ENCODE peak calls at places on chromosomes 7 and 10, in seven cellular contexts. B is effector memory CD8-positive, alpha-beta T cell; Q is NCI-H2029; M is amniotic stem cell; Z is foreskin fibroblast; A is SW480; D is substantia nigra. P is an unnamed sample.

GRCh38 chr10:131144711-131145375 is 166.7 kb downstream of the TCERG1L start:
- DNase-seq in B (no peak), Q (no peak), M (no peak), Z (no peak), A (no peak), D (no peak), P (no peak)

GRCh38 chr7:131157530-131158243 is 170.0 kb upstream of the MKLN1 start:
- DNase-seq in B (no peak), Q (no peak), M (no peak), Z (peak; percentile 52), A (no peak), D (no peak), P (peak; percentile 88)

GRCh38 chr10:119205926-119206602 is 1.3 kb upstream of the GRK5 start:
- DNase-seq in B (peak; percentile 30), Q (no peak), M (no peak), Z (no peak), A (peak; percentile 62), D (peak; percentile 37), P (peak; percentile 18)

GRCh38 chr10:16965740-16966447 is 148.7 kb upstream of the RSU1 start:
- DNase-seq in B (no peak), Q (no peak), M (peak; percentile 62), Z (peak; percentile 97), A (peak; percentile 82), D (no peak), P (peak; percentile 85)

GRCh38 chr10:120833222-120833928 is 17.8 kb upstream of the WDR11 start:
- DNase-seq in B (no peak), Q (no peak), M (no peak), Z (no peak), A (no peak), D (no peak), P (no peak)

GRCh38 chr10:61592581-61592980 is 70.1 kb upstream of the CABCOCO1 start:
- DNase-seq in B (no peak), Q (no peak), M (no peak), Z (no peak), A (peak; percentile 10), D (no peak), P (peak; percentile 51)

GRCh38 chr7:90180011-90180585 is 25.8 kb downstream of the STEAP1 start:
- DNase-seq in B (no peak), Q (no peak), M (no peak), Z (peak; percentile 36), A (peak; percentile 99), D (no peak), P (peak; percentile 59)

GRCh38 chr7:137840183-137840779 is 6.5 kb downstream of the DGKI start:
- DNase-seq in B (no peak), Q (no peak), M (no peak), Z (no peak), A (no peak), D (no peak), P (no peak)

GRCh38 chr7:120056227-120056626 is 216.7 kb upstream of the KCND2 start:
- DNase-seq in B (no peak), Q (no peak), M (no peak), Z (no peak), A (no peak), D (no peak), P (no peak)

GRCh38 chr10:86365346-86366032 is 1.1 kb downstream of the GRID1 start:
- DNase-seq in B (no peak), Q (no peak), M (no peak), Z (no peak), A (no peak), D (peak; percentile 57), P (no peak)

GRCh38 chr10:5975641-5976473 is 1.5 kb downstream of the IL15RA start:
- DNase-seq in B (peak; percentile 45), Q (no peak), M (no peak), Z (peak; percentile 15), A (peak; percentile 22), D (no peak), P (peak; percentile 46)

GRCh38 chr7:75866497-75867389 is 12.1 kb upstream of the RHBDD2 start:
- DNase-seq in B (peak; percentile 29), Q (peak; percentile 17), M (peak; percentile 27), Z (no peak), A (peak; percentile 85), D (peak; percentile 33), P (peak; percentile 76)

GRCh38 chr7:121187676-121188075 is 141.1 kb upstream of the WNT16 start:
- DNase-seq in B (no peak), Q (no peak), M (no peak), Z (peak; percentile 24), A (no peak), D (no peak), P (peak; percentile 25)

GRCh38 chr7:149715476-149715875 is 57.9 kb downstream of the ZNF467 start:
- DNase-seq in B (no peak), Q (no peak), M (no peak), Z (no peak), A (no peak), D (no peak), P (no peak)

GRCh38 chr10:105727131-105727530 is 1086.0 kb downstream of the SORCS3 start:
- DNase-seq in B (no peak), Q (no peak), M (no peak), Z (no peak), A (no peak), D (no peak), P (no peak)

GRCh38 chr10:62244785-62245595 is 23.7 kb downstream of the RTKN2 start:
- DNase-seq in B (peak; percentile 42), Q (peak; percentile 29), M (peak; percentile 61), Z (peak; percentile 62), A (peak; percentile 27), D (peak; percentile 21), P (peak; percentile 83)

P was measured in MCF 10A.